ENCODE peak calls at places on chromosomes 16 and 17, in six cellular contexts. T is T47D, M is body of pancreas, S is iPS-NIHi11, Y is AG10803, G is M059J. H is an unnamed sample.

GRCh38 chr16:10126686-10127085 is 55.5 kb downstream of the GRIN2A start:
- DNase-seq in T (no peak), G (peak; percentile 96), Y (peak; percentile 49), S (no peak), M (no peak), H (no peak)

GRCh38 chr17:42937712-42938596 is 26.3 kb downstream of the AARSD1 start:
- DNase-seq in S (peak; percentile 81), M (peak; percentile 59), T (peak; percentile 73), Y (peak; percentile 64), G (peak; percentile 60), H (peak; percentile 21)

GRCh38 chr17:34542700-34543336 is 36.6 kb upstream of the TMEM132E start:
- DNase-seq in Y (peak; percentile 8), T (peak; percentile 52), M (peak; percentile 41), S (peak; percentile 71), G (peak; percentile 3), H (no peak)

GRCh38 chr17:66995944-66996343 is 31.4 kb downstream of the CACNG4 start:
- DNase-seq in Y (peak; percentile 9), G (peak; percentile 46), M (no peak), T (no peak), S (no peak), H (no peak)

GRCh38 chr17:1232786-1233185 is 37.5 kb upstream of the BHLHA9 start:
- DNase-seq in G (peak; percentile 36), M (no peak), T (no peak), S (no peak), Y (peak; percentile 73), H (no peak)

GRCh38 chr16:11401161-11402050 is 56.1 kb downstream of the RMI2 start:
- DNase-seq in M (peak; percentile 97), T (no peak), G (peak; percentile 74), S (no peak), Y (no peak), H (no peak)

GRCh38 chr17:3546521-3546920 is 11.1 kb downstream of the TRPV3 start:
- DNase-seq in Y (no peak), T (no peak), M (no peak), G (no peak), S (no peak), H (no peak)

GRCh38 chr16:3838600-3839401 is 41.7 kb downstream of the CREBBP start:
- DNase-seq in Y (no peak), M (no peak), S (no peak), T (no peak), G (no peak), H (peak; percentile 7)

GRCh38 chr17:58325289-58325726 is 3.3 kb downstream of the TSPOAP1 start:
- DNase-seq in T (no peak), Y (no peak), S (peak; percentile 67), G (no peak), M (peak; percentile 35), H (no peak)

GRCh38 chr17:14150604-14151003 is 81.3 kb downstream of the COX10 start:
- DNase-seq in G (no peak), S (no peak), Y (no peak), M (no peak), T (no peak), H (no peak)

GRCh38 chr16:71628810-71629209 is 2.8 kb downstream of the MARVELD3 start:
- DNase-seq in G (peak; percentile 51), M (peak; percentile 24), T (peak; percentile 62), Y (peak; percentile 9), S (no peak), H (no peak)

GRCh38 chr16:56233795-56234566 is 42.7 kb downstream of the GNAO1 start:
- DNase-seq in S (no peak), G (peak; percentile 85), M (no peak), T (no peak), Y (no peak), H (no peak)